ENCODE peak calls at places on chromosomes 3 and 15, in seven cellular contexts. One of them, this sample, is unnamed.

GRCh38 chr15:99504823-99505551 is 60.8 kb upstream of the MEF2A start:
- DNase-seq in A549: no peak
- DNase-seq in pancreas: no peak
- DNase-seq in psoas muscle: no peak
- DNase-seq in brain microvascular endothelial cell: peak
- DNase-seq in foreskin fibroblast: no peak
- DNase-seq in breast epithelium: no peak
- DNase-seq in this sample: no peak

GRCh38 chr15:86919581-86919980 is 839.9 kb downstream of the AGBL1 start:
- DNase-seq in A549: no peak
- DNase-seq in pancreas: no peak
- DNase-seq in psoas muscle: no peak
- DNase-seq in brain microvascular endothelial cell: no peak
- DNase-seq in foreskin fibroblast: no peak
- DNase-seq in breast epithelium: no peak
- DNase-seq in this sample: no peak

GRCh38 chr3:142987707-142988106 is 13.7 kb upstream of the U2SURP start:
- DNase-seq in A549: no peak
- DNase-seq in pancreas: no peak
- DNase-seq in psoas muscle: peak
- DNase-seq in brain microvascular endothelial cell: peak
- DNase-seq in foreskin fibroblast: no peak
- DNase-seq in breast epithelium: no peak
- DNase-seq in this sample: no peak

GRCh38 chr3:11071096-11071755 is 78.7 kb downstream of the SLC6A1 start:
- DNase-seq in A549: no peak
- DNase-seq in pancreas: no peak
- DNase-seq in psoas muscle: no peak
- DNase-seq in brain microvascular endothelial cell: no peak
- DNase-seq in foreskin fibroblast: no peak
- DNase-seq in breast epithelium: no peak
- DNase-seq in this sample: no peak

GRCh38 chr3:124258057-124258500 is 266.2 kb upstream of the ROPN1 start:
- DNase-seq in A549: peak
- DNase-seq in pancreas: no peak
- DNase-seq in psoas muscle: no peak
- DNase-seq in brain microvascular endothelial cell: peak
- DNase-seq in foreskin fibroblast: no peak
- DNase-seq in breast epithelium: no peak
- DNase-seq in this sample: peak

GRCh38 chr3:171936231-171936841 is 93.2 kb downstream of the TMEM212 start:
- DNase-seq in A549: peak
- DNase-seq in pancreas: no peak
- DNase-seq in psoas muscle: peak
- DNase-seq in brain microvascular endothelial cell: peak
- DNase-seq in foreskin fibroblast: peak
- DNase-seq in breast epithelium: no peak
- DNase-seq in this sample: peak

GRCh38 chr3:121517950-121518349 is 27.8 kb downstream of the POLQ start:
- DNase-seq in A549: no peak
- DNase-seq in pancreas: no peak
- DNase-seq in psoas muscle: no peak
- DNase-seq in brain microvascular endothelial cell: no peak
- DNase-seq in foreskin fibroblast: no peak
- DNase-seq in breast epithelium: no peak
- DNase-seq in this sample: no peak

GRCh38 chr3:12135029-12135634 is 23.6 kb downstream of the TIMP4 start:
- DNase-seq in A549: peak
- DNase-seq in pancreas: peak
- DNase-seq in psoas muscle: peak
- DNase-seq in brain microvascular endothelial cell: peak
- DNase-seq in foreskin fibroblast: peak
- DNase-seq in breast epithelium: peak
- DNase-seq in this sample: no peak

GRCh38 chr3:5133689-5134088 is 11.6 kb downstream of the ARL8B start:
- DNase-seq in A549: no peak
- DNase-seq in pancreas: no peak
- DNase-seq in psoas muscle: no peak
- DNase-seq in brain microvascular endothelial cell: no peak
- DNase-seq in foreskin fibroblast: no peak
- DNase-seq in breast epithelium: no peak
- DNase-seq in this sample: no peak

GRCh38 chr15:66647358-66647757 is 54.7 kb upstream of the SMAD6 start:
- DNase-seq in A549: no peak
- DNase-seq in pancreas: no peak
- DNase-seq in psoas muscle: no peak
- DNase-seq in brain microvascular endothelial cell: no peak
- DNase-seq in foreskin fibroblast: no peak
- DNase-seq in breast epithelium: peak
- DNase-seq in this sample: no peak

GRCh38 chr15:42367041-42367440 is 7.7 kb downstream of the CAPN3 start:
- DNase-seq in A549: no peak
- DNase-seq in pancreas: no peak
- DNase-seq in psoas muscle: no peak
- DNase-seq in brain microvascular endothelial cell: no peak
- DNase-seq in foreskin fibroblast: no peak
- DNase-seq in breast epithelium: no peak
- DNase-seq in this sample: no peak

GRCh38 chr3:43345246-43345645 is 58.9 kb downstream of the SNRK start:
- DNase-seq in A549: no peak
- DNase-seq in pancreas: no peak
- DNase-seq in psoas muscle: no peak
- DNase-seq in brain microvascular endothelial cell: no peak
- DNase-seq in foreskin fibroblast: no peak
- DNase-seq in breast epithelium: no peak
- DNase-seq in this sample: no peak

GRCh38 chr3:36643192-36643591 is 121.2 kb downstream of the DCLK3 start:
- DNase-seq in A549: no peak
- DNase-seq in pancreas: no peak
- DNase-seq in psoas muscle: no peak
- DNase-seq in brain microvascular endothelial cell: no peak
- DNase-seq in foreskin fibroblast: no peak
- DNase-seq in breast epithelium: no peak
- DNase-seq in this sample: no peak

GRCh38 chr3:53350652-53351051 is 3.3 kb upstream of the DCP1A start:
- DNase-seq in A549: peak
- DNase-seq in pancreas: no peak
- DNase-seq in psoas muscle: no peak
- DNase-seq in brain microvascular endothelial cell: peak
- DNase-seq in foreskin fibroblast: peak
- DNase-seq in breast epithelium: no peak
- DNase-seq in this sample: no peak

GRCh38 chr3:64985072-64985471 is 297.3 kb upstream of the ADAMTS9 start:
- DNase-seq in A549: no peak
- DNase-seq in pancreas: no peak
- DNase-seq in psoas muscle: no peak
- DNase-seq in brain microvascular endothelial cell: no peak
- DNase-seq in foreskin fibroblast: no peak
- DNase-seq in breast epithelium: no peak
- DNase-seq in this sample: no peak

GRCh38 chr3:150412599-150413069 is 4.5 kb downstream of the TSC22D2 start:
- DNase-seq in A549: peak
- DNase-seq in pancreas: no peak
- DNase-seq in psoas muscle: no peak
- DNase-seq in brain microvascular endothelial cell: peak
- DNase-seq in foreskin fibroblast: peak
- DNase-seq in breast epithelium: no peak
- DNase-seq in this sample: no peak

GRCh38 chr3:171770689-171771620 is 39.3 kb downstream of the PLD1 start:
- DNase-seq in A549: peak
- DNase-seq in pancreas: peak
- DNase-seq in psoas muscle: no peak
- DNase-seq in brain microvascular endothelial cell: peak
- DNase-seq in foreskin fibroblast: peak
- DNase-seq in breast epithelium: peak
- DNase-seq in this sample: peak

GRCh38 chr3:154071154-154071553 is 50.0 kb upstream of the ARHGEF26 start:
- DNase-seq in A549: no peak
- DNase-seq in pancreas: no peak
- DNase-seq in psoas muscle: no peak
- DNase-seq in brain microvascular endothelial cell: no peak
- DNase-seq in foreskin fibroblast: no peak
- DNase-seq in breast epithelium: no peak
- DNase-seq in this sample: no peak

GRCh38 chr3:190366145-190366544 is 21.8 kb upstream of the CLDN16 start:
- DNase-seq in A549: no peak
- DNase-seq in pancreas: no peak
- DNase-seq in psoas muscle: no peak
- DNase-seq in brain microvascular endothelial cell: no peak
- DNase-seq in foreskin fibroblast: no peak
- DNase-seq in breast epithelium: no peak
- DNase-seq in this sample: no peak

GRCh38 chr3:184539801-184540440 is 21.7 kb upstream of the EPHB3 start:
- DNase-seq in A549: no peak
- DNase-seq in pancreas: no peak
- DNase-seq in psoas muscle: no peak
- DNase-seq in brain microvascular endothelial cell: no peak
- DNase-seq in foreskin fibroblast: no peak
- DNase-seq in breast epithelium: no peak
- DNase-seq in this sample: no peak

GRCh38 chr15:63941698-63942465 is 104.4 kb downstream of the DAPK2 start:
- DNase-seq in A549: no peak
- DNase-seq in pancreas: no peak
- DNase-seq in psoas muscle: no peak
- DNase-seq in brain microvascular endothelial cell: no peak
- DNase-seq in foreskin fibroblast: no peak
- DNase-seq in breast epithelium: no peak
- DNase-seq in this sample: no peak

GRCh38 chr3:196219194-196219969 is 3.0 kb downstream of the SLC51A start:
- DNase-seq in A549: no peak
- DNase-seq in pancreas: no peak
- DNase-seq in psoas muscle: peak
- DNase-seq in brain microvascular endothelial cell: peak
- DNase-seq in foreskin fibroblast: peak
- DNase-seq in breast epithelium: peak
- DNase-seq in this sample: no peak

GRCh38 chr3:50616770-50617095 is 218 bp upstream of the MAPKAPK3 start:
- DNase-seq in A549: peak
- DNase-seq in pancreas: peak
- DNase-seq in psoas muscle: peak
- DNase-seq in brain microvascular endothelial cell: peak
- DNase-seq in foreskin fibroblast: peak
- DNase-seq in breast epithelium: peak
- DNase-seq in this sample: no peak

DNA sequence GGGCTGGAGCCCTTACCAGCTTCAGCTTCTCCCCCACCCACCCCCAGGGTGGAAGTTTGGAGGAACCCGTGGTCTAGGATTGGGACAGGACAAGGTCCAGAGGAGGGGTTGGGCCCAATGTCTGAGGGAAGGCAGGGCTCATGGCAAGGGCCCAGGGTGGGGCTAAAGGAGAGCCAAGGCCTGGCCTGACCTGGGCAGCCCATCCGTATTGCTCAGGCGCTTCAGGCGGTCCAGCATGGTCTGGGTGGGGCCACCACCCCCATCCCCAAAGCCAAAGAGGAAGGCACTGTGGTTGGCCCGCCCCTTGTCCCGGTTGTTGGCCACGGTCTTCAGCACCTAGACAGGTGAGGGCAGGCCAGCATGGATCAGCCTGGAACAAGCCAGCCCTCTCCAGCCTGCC is 7.6 kb downstream of the MAN2C1 start:
- DNase-seq in A549: no peak
- DNase-seq in pancreas: no peak
- DNase-seq in psoas muscle: no peak
- DNase-seq in brain microvascular endothelial cell: no peak
- DNase-seq in foreskin fibroblast: no peak
- DNase-seq in breast epithelium: no peak
- DNase-seq in this sample: no peak
- TF ChIP-seq CTCF in A549: no peak
- TF ChIP-seq CTCF in pancreas: no peak
- TF ChIP-seq CTCF in psoas muscle: no peak
- TF ChIP-seq CTCF in brain microvascular endothelial cell: no peak
- TF ChIP-seq CTCF in foreskin fibroblast: no peak
- TF ChIP-seq CTCF in breast epithelium: no peak
- TF ChIP-seq CTCF in this sample: no peak

GRCh38 chr15:94856267-94856854 is 625.0 kb downstream of the MCTP2 start:
- DNase-seq in A549: no peak
- DNase-seq in pancreas: no peak
- DNase-seq in psoas muscle: no peak
- DNase-seq in brain microvascular endothelial cell: no peak
- DNase-seq in foreskin fibroblast: no peak
- DNase-seq in breast epithelium: no peak
- DNase-seq in this sample: no peak
- H3K4me3 ChIP-seq in A549: no peak
- H3K4me3 ChIP-seq in pancreas: no peak
- H3K4me3 ChIP-seq in psoas muscle: no peak
- H3K4me3 ChIP-seq in brain microvascular endothelial cell: no peak
- H3K4me3 ChIP-seq in foreskin fibroblast: no peak
- H3K4me3 ChIP-seq in breast epithelium: no peak
- H3K4me3 ChIP-seq in this sample: no peak

DNA sequence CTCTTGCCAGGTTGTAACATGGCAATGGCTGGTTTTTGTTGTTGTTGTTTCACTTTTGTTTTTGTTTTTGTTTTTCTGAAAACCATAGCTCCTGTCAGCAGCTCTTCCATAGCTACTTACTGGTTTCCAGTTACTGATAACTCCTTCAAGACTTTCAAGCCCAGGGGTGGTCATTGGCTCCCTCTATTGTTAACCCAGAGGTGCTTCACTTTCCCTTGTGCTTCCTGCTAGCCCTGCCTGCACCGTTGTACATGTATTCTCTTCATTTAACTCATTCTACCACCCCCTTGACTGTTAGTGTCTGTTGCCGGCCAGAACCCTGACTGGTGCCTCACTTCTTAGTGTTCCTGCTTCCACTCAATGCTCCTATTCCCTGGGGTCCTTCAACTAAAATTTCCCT is 4.2 kb upstream of the TRAT1 start:
- DNase-seq in A549: peak
- DNase-seq in pancreas: peak
- DNase-seq in psoas muscle: no peak
- DNase-seq in brain microvascular endothelial cell: no peak
- DNase-seq in foreskin fibroblast: no peak
- DNase-seq in breast epithelium: no peak
- DNase-seq in this sample: peak
- TF ChIP-seq CTCF in A549: peak
- TF ChIP-seq CTCF in pancreas: no peak
- TF ChIP-seq CTCF in psoas muscle: no peak
- TF ChIP-seq CTCF in brain microvascular endothelial cell: peak
- TF ChIP-seq CTCF in foreskin fibroblast: no peak
- TF ChIP-seq CTCF in breast epithelium: no peak
- TF ChIP-seq CTCF in this sample: peak

DNA sequence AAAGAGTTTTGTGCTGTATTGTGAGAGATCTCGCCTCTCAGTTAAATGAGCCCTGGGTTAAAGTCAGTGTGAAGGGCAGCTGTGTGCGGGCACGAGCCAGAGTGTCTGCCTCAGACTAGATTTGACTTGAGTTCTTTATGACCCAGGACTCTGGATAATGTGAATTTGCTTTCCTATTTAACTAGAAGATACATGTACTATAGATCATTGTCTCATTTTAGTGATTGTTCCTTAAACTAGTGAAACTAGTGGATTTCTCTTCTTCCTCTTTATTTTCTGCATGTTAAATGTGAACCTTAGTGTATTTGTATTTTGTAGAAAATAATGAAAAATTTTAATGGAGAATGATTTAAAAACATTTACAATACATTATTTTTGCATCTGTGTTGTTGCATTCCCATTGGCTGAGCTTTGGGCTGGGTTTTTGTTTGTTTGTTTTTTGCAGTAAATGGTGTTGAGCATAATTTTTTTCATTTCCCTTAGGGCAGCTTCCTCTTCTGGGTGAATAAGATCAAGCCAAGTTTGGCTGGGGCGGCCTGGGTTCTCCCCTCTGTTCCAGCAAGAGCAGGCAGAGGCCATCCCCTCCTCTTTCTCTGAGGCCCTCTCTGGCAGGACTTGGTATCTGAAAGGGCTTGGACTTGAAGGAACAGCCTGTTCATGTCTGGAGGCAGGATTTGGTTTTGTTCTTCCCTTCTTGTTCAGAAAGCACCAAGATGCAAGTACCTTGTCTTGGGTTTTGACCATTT is 15.0 kb downstream of the GCSAM start:
- DNase-seq in A549: no peak
- DNase-seq in pancreas: no peak
- DNase-seq in psoas muscle: no peak
- DNase-seq in brain microvascular endothelial cell: no peak
- DNase-seq in foreskin fibroblast: no peak
- DNase-seq in breast epithelium: no peak
- DNase-seq in this sample: no peak
- H3K4me3 ChIP-seq in A549: no peak
- H3K4me3 ChIP-seq in pancreas: no peak
- H3K4me3 ChIP-seq in psoas muscle: no peak
- H3K4me3 ChIP-seq in brain microvascular endothelial cell: no peak
- H3K4me3 ChIP-seq in foreskin fibroblast: no peak
- H3K4me3 ChIP-seq in breast epithelium: no peak
- H3K4me3 ChIP-seq in this sample: no peak

This sample was measured in epithelial cell of proximal tubule.